ENCODE peak calls at places on chromosomes 16 and 17, in six cellular contexts. L is transverse colon, A is AG04450, G is fibroblast of mammary gland, E is esophagus muscularis mucosa, J is left lung. X is an unnamed sample.

GRCh38 chr17:42194133-42194899 is at the start of gene GHDC:
- DNase-seq in A (peak), G (peak), E (peak), L (peak), J (peak), X (no peak)

GRCh38 chr16:75750516-75750915 is 24.2 kb upstream of the CPHXL start:
- DNase-seq in L (no peak), G (no peak), A (no peak), E (no peak), J (no peak), X (no peak)

GRCh38 chr17:14672830-14673229 is 371.9 kb downstream of the HS3ST3B1 start:
- DNase-seq in J (no peak), L (no peak), A (no peak), G (peak), E (peak), X (no peak)

GRCh38 chr16:5504028-5504758 is 406.6 kb upstream of the EEF2KMT start:
- DNase-seq in A (no peak), J (no peak), G (no peak), E (no peak), L (no peak), X (no peak)

GRCh38 chr16:82589407-82589806 is 37.4 kb upstream of the CDH13 start:
- DNase-seq in J (no peak), E (no peak), L (no peak), G (no peak), A (no peak), X (no peak)

GRCh38 chr17:72173475-72174116 is 52.8 kb downstream of the SOX9 start:
- DNase-seq in J (no peak), G (no peak), A (no peak), L (no peak), E (no peak), X (no peak)

GRCh38 chr16:2385441-2385840 is 43.8 kb upstream of the CCNF start:
- DNase-seq in G (no peak), E (no peak), L (no peak), A (no peak), J (no peak), X (no peak)

GRCh38 chr16:75860654-75861053 is 134.4 kb upstream of the CPHXL start:
- DNase-seq in G (peak), A (no peak), E (no peak), J (no peak), L (no peak), X (no peak)

GRCh38 chr16:66382171-66382965 is 15.9 kb downstream of the CDH5 start:
- DNase-seq in J (no peak), G (peak), L (no peak), A (peak), E (no peak), X (peak)

GRCh38 chr16:66976746-66977145 is 11.6 kb upstream of the CES4A start:
- DNase-seq in G (no peak), L (peak), E (no peak), J (no peak), A (no peak), X (no peak)

GRCh38 chr16:19227643-19228042 is 57.9 kb upstream of the CLEC19A start:
- DNase-seq in G (no peak), L (no peak), A (no peak), E (no peak), J (no peak), X (no peak)

GRCh38 chr16:29962344-29962994 is 590 bp downstream of the TMEM219 start:
- DNase-seq in G (peak), L (peak), A (peak), J (no peak), E (no peak), X (no peak)

GRCh38 chr17:17890773-17891759 is 54.3 kb upstream of the SREBF1 start:
- DNase-seq in E (no peak), J (no peak), A (peak), L (peak), G (peak), X (no peak)

GRCh38 chr16:1708768-1709180 is 2.8 kb downstream of the MAPK8IP3 start:
- DNase-seq in L (no peak), G (peak), A (peak), J (no peak), E (no peak), X (no peak)

GRCh38 chr17:9886141-9886930 is 18.7 kb downstream of the RCVRN start:
- DNase-seq in L (no peak), A (no peak), J (no peak), G (no peak), E (no peak), X (no peak)

GRCh38 chr16:57470683-57471082 is 8.2 kb downstream of the POLR2C start:
- DNase-seq in L (peak), E (no peak), G (peak), J (no peak), A (no peak), X (no peak)

GRCh38 chr16:19926449-19927390 is 42.1 kb upstream of the GPRC5B start:
- DNase-seq in J (no peak), A (peak), E (no peak), G (peak), L (no peak), X (no peak)

GRCh38 chr16:69762843-69763556 is 868 bp downstream of the WWP2 start:
- DNase-seq in J (no peak), E (no peak), L (peak), G (peak), A (no peak), X (no peak)

GRCh38 chr16:53502331-53503269 is at the start of gene AKTIP:
- DNase-seq in J (peak), A (no peak), G (peak), E (peak), L (peak), X (no peak)

GRCh38 chr17:80886641-80887573 is 104.7 kb upstream of the CHMP6 start:
- DNase-seq in G (no peak), E (no peak), J (peak), L (no peak), A (no peak), X (peak)

GRCh38 chr16:2974319-2975056 is 5.3 kb downstream of the PAQR4 start:
- DNase-seq in J (no peak), A (no peak), G (no peak), L (no peak), E (no peak), X (no peak)

GRCh38 chr17:72514888-72515287 is 394.1 kb downstream of the SOX9 start:
- DNase-seq in J (no peak), E (no peak), G (peak), A (peak), L (no peak), X (no peak)

GRCh38 chr16:12002447-12003006 is 26.0 kb downstream of the SNX29 start:
- DNase-seq in G (peak), A (no peak), J (no peak), E (no peak), L (no peak), X (no peak)

GRCh38 chr16:72301416-72302048 is 129.6 kb upstream of the PMFBP1 start:
- DNase-seq in E (no peak), L (no peak), G (no peak), J (no peak), A (no peak), X (no peak)

GRCh38 chr16:78289844-78290277 is 190.4 kb downstream of the WWOX start:
- DNase-seq in G (no peak), J (no peak), A (no peak), E (no peak), L (no peak), X (no peak)
- H3K4me3 ChIP-seq in G (no peak), J (no peak), A (no peak), E (no peak), L (no peak), X (no peak)

GRCh38 chr16:56312028-56312300 is 113.4 kb downstream of the AMFR start:
- DNase-seq in J (peak), L (no peak), E (no peak), G (no peak), A (no peak), X (no peak)
- TF ChIP-seq CTCF in J (no peak), L (no peak), E (no peak), G (no peak), A (no peak), X (no peak)

GRCh38 chr16:48365601-48366164 is 19.5 kb downstream of the SIAH1 start:
- DNase-seq in E (peak), G (peak), A (no peak), L (peak), J (peak), X (peak)
- H3K4me3 ChIP-seq in E (peak), G (peak), A (peak), L (peak), J (peak), X (peak)

GRCh38 chr17:40616592-40616991 is 31.0 kb downstream of the SMARCE1 start:
- DNase-seq in E (no peak), L (no peak), A (no peak), J (no peak), G (no peak), X (no peak)

GRCh38 chr17:40618754-40619625 is 28.6 kb downstream of the SMARCE1 start:
- DNase-seq in A (no peak), E (no peak), G (no peak), J (no peak), L (no peak), X (no peak)

GRCh38 chr17:40615989-40616476 is 31.6 kb downstream of the SMARCE1 start:
- DNase-seq in L (no peak), G (no peak), A (no peak), E (peak), J (no peak), X (no peak)

GRCh38 chr17:40615295-40615988 is 32.2 kb downstream of the SMARCE1 start:
- DNase-seq in J (no peak), A (no peak), E (peak), L (peak), G (peak), X (no peak)

GRCh38 chr17:40617678-40618240 is 29.9 kb downstream of the SMARCE1 start:
- DNase-seq in A (no peak), E (peak), L (no peak), J (no peak), G (no peak), X (no peak)
- TF ChIP-seq CTCF in A (no peak), E (no peak), L (no peak), J (no peak), G (no peak), X (no peak)

DNA sequence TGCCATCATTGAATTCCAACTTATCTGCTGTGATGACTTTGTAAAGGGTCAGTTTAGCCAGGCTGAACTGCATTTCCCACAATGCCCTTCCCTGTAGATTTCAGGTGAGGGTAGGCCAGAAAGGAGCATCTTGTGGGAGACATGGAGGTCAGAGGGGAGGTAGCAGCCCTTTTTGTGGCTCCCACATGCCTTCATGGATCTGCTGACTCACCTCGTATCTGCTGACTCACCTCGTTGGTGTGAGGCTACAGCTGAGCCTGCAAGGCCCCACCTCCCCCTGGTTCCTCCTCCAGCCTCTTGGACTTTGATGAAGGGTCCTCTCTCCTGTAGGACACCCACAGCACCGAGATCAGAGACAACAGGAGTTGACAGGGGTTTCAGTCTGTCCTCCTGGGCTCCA is 102.5 kb downstream of the SALL1 start:
- DNase-seq in J (no peak), L (no peak), A (no peak), E (no peak), G (peak), X (no peak)
- H3K4me3 ChIP-seq in J (no peak), L (no peak), A (no peak), E (no peak), G (no peak), X (no peak)

X was measured in RWPE2.